ENCODE peak calls at places on chromosome 18, in nine cellular contexts. F is NCI-H1105, P is EH, U is H4, L is amniotic stem cell, G is right atrium auricular region, E is HFFc6, S is HT1080, R is lower lobe of right lung. Q is an unnamed sample.

GRCh38 chr18:49051323-49051967 is 100.7 kb upstream of the SMAD7 start:
- DNase-seq in F (no peak), P (no peak), U (no peak), L (no peak), G (no peak), E (no peak), S (no peak), R (no peak), Q (no peak)

GRCh38 chr18:37666986-37667385 is 101.4 kb upstream of the CELF4 start:
- DNase-seq in F (no peak), P (no peak), U (no peak), L (no peak), G (no peak), E (no peak), S (no peak), R (no peak), Q (no peak)

GRCh38 chr18:54444309-54444914 is 86.7 kb downstream of the C18orf54 start:
- DNase-seq in F (peak; percentile 48), P (peak; percentile 59), U (peak; percentile 63), L (peak; percentile 20), G (no peak), E (peak; percentile 51), S (peak; percentile 65), R (no peak), Q (peak; percentile 8)

GRCh38 chr18:76530391-76530790 is 35.3 kb upstream of the ZNF516 start:
- DNase-seq in F (no peak), P (no peak), U (no peak), L (no peak), G (no peak), E (no peak), S (no peak), R (no peak), Q (no peak)

GRCh38 chr18:13399511-13399910 is 181.0 kb downstream of the LDLRAD4 start:
- DNase-seq in F (no peak), P (no peak), U (no peak), L (no peak), G (no peak), E (no peak), S (no peak), R (no peak), Q (no peak)

GRCh38 chr18:37322497-37323035 is 243.0 kb downstream of the CELF4 start:
- DNase-seq in F (peak; percentile 21), P (peak; percentile 44), U (peak; percentile 31), L (no peak), G (no peak), E (no peak), S (no peak), R (no peak), Q (no peak)

GRCh38 chr18:10266236-10266585 is 188.2 kb upstream of the APCDD1 start:
- DNase-seq in F (no peak), P (no peak), U (no peak), L (no peak), G (no peak), E (no peak), S (no peak), R (no peak), Q (no peak)

GRCh38 chr18:14086459-14087231 is 45.6 kb downstream of the ZNF519 start:
- DNase-seq in F (peak; percentile 48), P (peak; percentile 24), U (peak; percentile 40), L (no peak), G (no peak), E (no peak), S (peak; percentile 1), R (no peak), Q (no peak)

GRCh38 chr18:41099451-41099850 is 855.6 kb upstream of the PIK3C3 start:
- DNase-seq in F (no peak), P (no peak), U (no peak), L (no peak), G (no peak), E (no peak), S (no peak), R (no peak), Q (no peak)

GRCh38 chr18:62420513-62421209 is 95.6 kb downstream of the TNFRSF11A start:
- DNase-seq in F (no peak), P (peak; percentile 52), U (peak; percentile 87), L (peak; percentile 13), G (no peak), E (no peak), S (peak; percentile 82), R (no peak), Q (no peak)

GRCh38 chr18:13470555-13471494 is 252.3 kb downstream of the LDLRAD4 start:
- DNase-seq in F (no peak), P (no peak), U (no peak), L (no peak), G (no peak), E (no peak), S (no peak), R (peak; percentile 65), Q (no peak)

GRCh38 chr18:25561923-25562322 is 210.0 kb upstream of the ZNF521 start:
- DNase-seq in F (no peak), P (peak; percentile 37), U (peak; percentile 14), L (no peak), G (no peak), E (peak; percentile 4), S (no peak), R (no peak), Q (no peak)

GRCh38 chr18:48227206-48227605 is 182.0 kb downstream of the ZBTB7C start:
- DNase-seq in F (no peak), P (peak; percentile 22), U (peak; percentile 38), L (no peak), G (no peak), E (no peak), S (peak; percentile 60), R (no peak), Q (no peak)

GRCh38 chr18:79581406-79581805 is 98.2 kb upstream of the CTDP1 start:
- DNase-seq in F (no peak), P (no peak), U (no peak), L (no peak), G (no peak), E (no peak), S (no peak), R (peak; percentile 13), Q (no peak)

GRCh38 chr18:44826418-44827259 is 146.0 kb downstream of the SETBP1 start:
- DNase-seq in F (peak; percentile 71), P (peak; percentile 93), U (peak; percentile 88), L (peak; percentile 69), G (peak; percentile 85), E (peak; percentile 63), S (peak; percentile 91), R (no peak), Q (peak; percentile 90)

GRCh38 chr18:415627-416612 is 84.6 kb downstream of the COLEC12 start:
- DNase-seq in F (no peak), P (peak; percentile 94), U (peak; percentile 60), L (peak; percentile 32), G (no peak), E (peak; percentile 79), S (peak; percentile 78), R (no peak), Q (no peak)

GRCh38 chr18:56475250-56475649 is 163.1 kb downstream of the TXNL1 start:
- DNase-seq in F (no peak), P (peak; percentile 36), U (no peak), L (no peak), G (no peak), E (no peak), S (peak; percentile 32), R (no peak), Q (no peak)

GRCh38 chr18:58117685-58118403 is 73.8 kb downstream of the NEDD4L start:
- DNase-seq in F (no peak), P (peak; percentile 50), U (peak; percentile 88), L (no peak), G (peak; percentile 71), E (peak; percentile 42), S (peak; percentile 88), R (peak; percentile 80), Q (peak; percentile 59)

GRCh38 chr18:10239138-10239537 is 215.3 kb upstream of the APCDD1 start:
- DNase-seq in F (no peak), P (peak; percentile 25), U (no peak), L (no peak), G (peak; percentile 69), E (no peak), S (no peak), R (peak; percentile 79), Q (no peak)

GRCh38 chr18:79960921-79961526 is 3.4 kb upstream of the HSBP1L1 start:
- DNase-seq in F (no peak), P (no peak), U (no peak), L (no peak), G (no peak), E (no peak), S (no peak), R (peak; percentile 25), Q (no peak)

GRCh38 chr18:56248613-56249235 is 389.7 kb downstream of the TXNL1 start:
- DNase-seq in F (no peak), P (no peak), U (no peak), L (no peak), G (no peak), E (no peak), S (no peak), R (no peak), Q (no peak)

GRCh38 chr18:76496200-76496890 is 1.3 kb upstream of the ZNF516 start:
- DNase-seq in F (no peak), P (peak; percentile 72), U (no peak), L (no peak), G (peak; percentile 80), E (peak; percentile 52), S (no peak), R (peak; percentile 88), Q (no peak)